ENCODE peak calls at places on chromosomes 4 and X, in seven cellular contexts. I is GM10248; L is HT1080; Q is AG04450; E is NCI-H774; R is kidney tubule cell; C is central memory CD8-positive, alpha-beta T cell. D is an unnamed sample.

GRCh38 chrX:20016618-20016945 is 25.7 kb upstream of the BCLAF3 start:
- DNase-seq in I (no peak), L (no peak), Q (no peak), E (no peak), R (no peak), C (no peak), D (no peak)

GRCh38 chr4:153161599-153161971 is 42.7 kb upstream of the TRIM2 start:
- DNase-seq in I (no peak), L (no peak), Q (no peak), E (no peak), R (no peak), C (no peak), D (no peak)

GRCh38 chrX:100449696-100450606 is 39.9 kb upstream of the PCDH19 start:
- DNase-seq in I (no peak), L (peak; percentile 26), Q (no peak), E (no peak), R (peak; percentile 38), C (no peak), D (no peak)

GRCh38 chr4:73257242-73257994 is 1.2 kb downstream of the ANKRD17 start:
- DNase-seq in I (peak; percentile 53), L (peak; percentile 93), Q (peak; percentile 60), E (peak; percentile 35), R (peak; percentile 84), C (peak; percentile 37), D (peak; percentile 55)

GRCh38 chrX:77276742-77277141 is 170.4 kb upstream of the FGF16 start:
- DNase-seq in I (no peak), L (no peak), Q (no peak), E (no peak), R (no peak), C (no peak), D (no peak)

GRCh38 chr4:99300934-99301333 is 10.1 kb upstream of the ADH1A start:
- DNase-seq in I (no peak), L (no peak), Q (peak; percentile 95), E (peak; percentile 1), R (peak; percentile 67), C (no peak), D (peak; percentile 65)

GRCh38 chr4:114494257-114494803 is 104.3 kb upstream of the UGT8 start:
- DNase-seq in I (no peak), L (peak; percentile 6), Q (no peak), E (no peak), R (no peak), C (no peak), D (peak; percentile 13)

GRCh38 chr4:8656185-8656517 is 63.6 kb downstream of the CPZ start:
- DNase-seq in I (no peak), L (no peak), Q (no peak), E (no peak), R (no peak), C (no peak), D (no peak)

GRCh38 chrX:74250574-74250973 is 53.4 kb upstream of the ZCCHC13 start:
- DNase-seq in I (no peak), L (no peak), Q (no peak), E (no peak), R (no peak), C (no peak), D (no peak)

GRCh38 chrX:88202149-88202548 is 544.9 kb upstream of the CPXCR1 start:
- DNase-seq in I (no peak), L (no peak), Q (no peak), E (no peak), R (no peak), C (no peak), D (no peak)

GRCh38 chr4:37530451-37530850 is 155.7 kb downstream of the RELL1 start:
- DNase-seq in I (no peak), L (no peak), Q (no peak), E (no peak), R (no peak), C (no peak), D (no peak)

GRCh38 chrX:20362268-20363002 is 95.7 kb upstream of the RPS6KA3 start:
- DNase-seq in I (no peak), L (no peak), Q (no peak), E (peak; percentile 84), R (peak; percentile 90), C (no peak), D (peak; percentile 64)